ENCODE peak calls at places on chromosomes 1 and 21, in six cellular contexts. I, P, L, D, J and Y are unnamed samples. For H3K4me1, the result is how much of the 10 kb centered on the place peaks cover.

GRCh38 chr1:40868051-40868723 is 6.0 kb upstream of the CITED4 start:
- DNase-seq in L (no peak), J (no peak), P (no peak), I (no peak), D (no peak), Y (no peak)

GRCh38 chr1:75134939-75135828 is 996 bp downstream of the LHX8 start:
- DNase-seq in P (no peak), I (no peak), D (peak), J (no peak), L (peak), Y (no peak)

GRCh38 chr1:109912873-109913272 is 2.2 kb downstream of the CSF1 start:
- DNase-seq in L (peak), P (no peak), I (no peak), J (no peak), D (peak), Y (no peak)

GRCh38 chr1:209883341-209883971 is 54.6 kb upstream of the SYT14 start:
- DNase-seq in L (peak), D (no peak), J (no peak), P (no peak), I (no peak), Y (no peak)

GRCh38 chr21:27564684-27565280 is 597.9 kb upstream of the ADAMTS5 start:
- DNase-seq in I (peak), D (peak), P (no peak), J (peak), L (peak), Y (no peak)

GRCh38 chr1:232137066-232137465 is 492.9 kb downstream of the SIPA1L2 start:
- DNase-seq in P (no peak), I (no peak), J (no peak), D (no peak), L (no peak), Y (no peak)

GRCh38 chr1:204495078-204495753 is 611 bp upstream of the PIK3C2B start:
- DNase-seq in P (no peak), I (no peak), J (no peak), D (no peak), L (no peak), Y (no peak)

GRCh38 chr1:155944396-155944728 is 2.9 kb downstream of the RXFP4 start:
- DNase-seq in L (no peak), P (no peak), D (no peak), J (no peak), I (no peak), Y (no peak)

GRCh38 chr1:170445096-170445495 is 86.9 kb upstream of the GORAB start:
- DNase-seq in P (no peak), L (peak), I (no peak), J (no peak), D (no peak), Y (no peak)

GRCh38 chr21:37059181-37059580 is 13.7 kb downstream of the PIGP start:
- DNase-seq in I (no peak), P (no peak), L (no peak), D (no peak), J (no peak), Y (no peak)

GRCh38 chr1:244201750-244202149 is 150.7 kb downstream of the ZBTB18 start:
- DNase-seq in I (no peak), P (no peak), J (no peak), D (no peak), L (no peak), Y (no peak)

GRCh38 chr1:115642168-115643072 is 650 bp downstream of the VANGL1 start:
- DNase-seq in D (peak), P (no peak), I (peak), L (peak), J (peak), Y (no peak)

GRCh38 chr1:154567386-154568164 is at the start of gene CHRNB2:
- DNase-seq in L (peak), I (peak), P (no peak), D (peak), J (peak), Y (no peak)

GRCh38 chr21:13937236-13937635 is 273.5 kb downstream of the LIPI start:
- DNase-seq in D (no peak), L (no peak), I (no peak), P (no peak), J (no peak), Y (no peak)

GRCh38 chr1:241212624-241213023 is 144.4 kb downstream of the RGS7 start:
- DNase-seq in J (no peak), I (no peak), D (no peak), P (no peak), L (no peak), Y (no peak)

GRCh38 chr1:110056776-110057175 is 13.7 kb downstream of the ALX3 start:
- DNase-seq in D (no peak), L (peak), J (no peak), I (no peak), P (no peak), Y (no peak)

GRCh38 chr1:93440272-93440671 is 7.6 kb upstream of the FNBP1L start:
- DNase-seq in L (no peak), I (no peak), J (no peak), P (no peak), D (no peak), Y (no peak)

GRCh38 chr1:6483010-6483760 is 8.3 kb downstream of the PLEKHG5 start:
- DNase-seq in D (no peak), P (no peak), L (no peak), J (peak), I (no peak), Y (no peak)

DNA sequence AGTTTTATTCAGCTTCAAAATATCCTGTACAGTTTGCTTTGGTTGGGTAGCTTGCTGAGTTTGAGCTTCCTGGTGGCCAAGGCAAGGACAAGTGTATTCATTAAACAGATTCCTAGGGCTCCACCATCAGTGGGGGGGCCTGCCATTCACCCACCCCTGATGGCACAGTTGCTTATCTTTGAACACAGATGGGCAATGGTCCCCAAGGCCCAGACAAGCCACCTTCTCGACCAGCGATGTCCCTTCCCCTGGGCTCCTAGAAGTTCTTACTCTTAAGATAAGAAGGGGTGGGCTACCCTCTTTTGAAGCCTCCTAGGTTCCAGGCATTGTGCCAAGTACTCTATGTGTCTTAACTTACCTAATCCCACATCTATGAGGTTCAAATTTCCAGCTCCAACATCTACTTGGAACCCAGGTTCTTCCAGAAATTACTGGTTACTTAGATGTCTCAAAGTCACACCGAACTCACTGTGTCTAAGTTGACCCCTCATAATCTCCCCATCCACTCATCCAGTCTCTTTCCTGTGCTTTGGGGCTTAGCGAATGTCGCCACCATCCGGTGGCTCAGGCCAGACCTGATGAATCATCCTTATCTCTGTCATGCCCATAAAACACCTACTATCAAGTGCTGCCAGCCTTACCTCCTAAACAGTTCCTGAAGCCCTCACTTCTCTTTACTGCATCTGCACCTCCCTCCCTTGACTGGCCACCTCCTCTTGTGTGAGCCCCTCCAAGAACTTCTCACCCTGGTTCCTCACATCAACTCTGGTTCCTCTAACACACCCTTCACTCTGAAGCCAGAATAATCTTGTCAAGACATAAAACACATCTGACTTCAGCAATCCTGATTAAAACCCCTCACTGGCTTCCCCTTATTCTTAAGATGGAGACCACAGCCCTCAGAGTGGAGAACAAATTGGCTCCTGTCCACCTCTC is 50.1 kb downstream of the KLHDC7A start:
- DNase-seq in D (peak), I (no peak), P (peak), J (no peak), L (no peak), Y (peak)
- TF ChIP-seq CTCF in D (peak), I (no peak), P (peak), J (peak), L (no peak), Y (no peak)

GRCh38 chr1:147560756-147561472 is 19.6 kb downstream of the BCL9 start:
- DNase-seq in D (no peak), J (no peak), I (no peak), P (no peak), L (no peak), Y (no peak)
- H3K4me1 ChIP-seq in D (under half), J (under half), I (under half), P (under half), L (under half), Y (under half)

DNA sequence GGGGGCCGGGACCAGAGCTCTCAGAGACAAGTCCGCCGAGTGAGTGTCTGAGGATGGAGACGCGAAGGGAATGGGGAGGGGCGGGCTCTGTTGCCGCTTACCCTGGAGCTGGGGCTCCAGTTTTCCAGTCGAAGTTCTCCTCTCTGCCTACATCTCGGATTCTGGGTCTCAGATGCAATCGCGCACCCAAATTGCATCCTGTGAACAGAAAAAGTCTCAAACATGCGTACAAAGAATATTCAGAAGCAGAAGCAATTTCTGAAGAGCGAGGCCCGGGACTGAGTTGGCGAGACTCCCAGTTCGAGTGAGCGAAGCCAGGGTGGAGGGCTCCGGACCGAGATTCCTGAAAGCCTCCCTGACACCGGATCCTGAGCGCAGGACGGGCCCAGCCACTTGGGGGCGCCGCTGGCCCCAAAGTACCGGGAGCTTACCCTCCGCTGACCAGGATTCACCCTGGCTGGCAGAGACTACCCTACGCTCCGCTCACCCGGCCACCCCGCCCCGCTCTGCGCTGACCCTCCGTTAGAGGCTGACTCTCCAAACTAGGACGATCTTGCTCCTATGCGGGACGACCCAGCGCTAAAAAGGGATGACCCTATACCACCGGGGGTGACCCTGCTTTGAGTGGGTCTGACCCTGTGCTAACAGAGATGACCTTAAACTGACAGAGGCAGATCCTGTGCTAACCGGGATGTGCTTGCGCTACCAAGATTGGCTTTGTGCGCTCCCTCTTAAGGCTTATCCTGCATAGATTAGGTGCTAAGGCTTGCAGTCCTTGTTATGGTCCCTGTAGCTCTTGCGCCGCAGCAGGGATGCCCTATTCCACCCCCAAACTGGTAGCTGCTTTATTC is 12.1 kb downstream of the FOXD2 start:
- DNase-seq in P (no peak), D (peak), I (peak), J (no peak), L (peak), Y (no peak)
- TF ChIP-seq CTCF in P (peak), D (peak), I (peak), J (peak), L (peak), Y (no peak)

GRCh38 chr21:34871026-34871908 is 177.8 kb downstream of the RUNX1 start:
- DNase-seq in J (no peak), P (no peak), L (no peak), D (no peak), I (no peak), Y (peak)

GRCh38 chr21:34867785-34868184 is 181.3 kb downstream of the RUNX1 start:
- DNase-seq in J (no peak), D (no peak), I (no peak), P (no peak), L (no peak), Y (peak)

GRCh38 chr21:34870246-34870645 is 178.9 kb downstream of the RUNX1 start:
- DNase-seq in I (no peak), D (no peak), L (no peak), P (no peak), J (no peak), Y (peak)

GRCh38 chr21:34865922-34866271 is 183.2 kb downstream of the RUNX1 start:
- DNase-seq in D (peak), L (no peak), J (peak), P (no peak), I (no peak), Y (no peak)

DNA sequence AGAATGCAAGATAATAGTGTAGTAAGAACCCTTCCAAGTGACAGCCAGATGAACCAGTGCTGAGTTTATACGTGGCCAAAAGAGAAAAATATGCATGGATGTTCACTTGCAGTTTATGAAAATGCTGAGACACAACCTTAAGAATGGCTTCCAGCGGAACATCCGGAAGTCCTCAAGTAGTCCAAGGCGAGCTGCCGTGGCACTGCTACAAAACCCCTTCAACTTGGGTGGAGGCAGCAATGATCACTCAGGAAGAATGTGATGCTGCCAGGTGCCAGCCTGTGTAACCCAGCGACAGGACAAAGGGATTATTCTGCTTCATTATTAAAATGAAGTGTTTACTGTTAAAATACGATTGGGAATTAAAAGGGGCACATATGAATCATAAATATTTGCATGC is 179.6 kb downstream of the RUNX1 start:
- DNase-seq in J (no peak), P (no peak), I (no peak), D (no peak), L (no peak), Y (peak)
- H3K4me1 ChIP-seq in J (half or more), P (under half), I (under half), D (under half), L (under half), Y (under half)

GRCh38 chr1:65001238-65001792 is 35.0 kb upstream of the JAK1 start:
- DNase-seq in J (no peak), D (peak), I (peak), P (no peak), L (peak), Y (peak)
- TF ChIP-seq CTCF in J (no peak), D (peak), I (no peak), P (no peak), L (peak), Y (no peak)

DNA sequence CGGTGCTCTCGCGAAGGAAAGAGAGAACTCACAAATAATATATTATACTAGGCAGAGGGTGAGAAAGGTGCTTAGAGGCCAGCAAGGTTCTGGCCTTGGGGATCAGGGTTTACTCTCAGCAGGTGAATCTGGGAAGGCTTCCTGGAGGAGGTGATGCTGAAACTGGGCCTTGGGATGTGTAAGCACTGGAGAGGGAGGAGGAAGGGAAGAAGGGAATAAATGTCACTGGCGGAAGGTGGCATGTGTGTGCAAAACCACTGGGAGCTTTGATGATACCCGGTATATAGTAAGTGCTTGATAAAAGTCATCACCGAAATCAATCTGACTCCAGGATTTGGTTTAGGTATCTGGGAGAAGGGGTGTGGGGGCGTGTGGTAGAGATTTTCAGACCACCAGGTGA is 24.4 kb downstream of the SPSB1 start:
- DNase-seq in D (no peak), I (no peak), L (no peak), J (no peak), P (no peak), Y (no peak)
- H3K4me1 ChIP-seq in D (under half), I (under half), L (under half), J (under half), P (under half), Y (half or more)

GRCh38 chr1:28173151-28173979 is 3.1 kb downstream of the PTAFR start:
- DNase-seq in J (no peak), L (peak), D (peak), P (no peak), I (no peak), Y (no peak)

GRCh38 chr1:28180310-28181305 is 4.1 kb upstream of the PTAFR start:
- DNase-seq in D (no peak), L (no peak), J (no peak), I (no peak), P (no peak), Y (no peak)

GRCh38 chr1:28178690-28179485 is 2.4 kb upstream of the PTAFR start:
- DNase-seq in L (no peak), P (no peak), I (no peak), D (no peak), J (no peak), Y (no peak)

GRCh38 chr1:28173980-28174297 is 2.6 kb downstream of the PTAFR start:
- DNase-seq in J (no peak), P (no peak), I (no peak), L (no peak), D (no peak), Y (no peak)

DNA sequence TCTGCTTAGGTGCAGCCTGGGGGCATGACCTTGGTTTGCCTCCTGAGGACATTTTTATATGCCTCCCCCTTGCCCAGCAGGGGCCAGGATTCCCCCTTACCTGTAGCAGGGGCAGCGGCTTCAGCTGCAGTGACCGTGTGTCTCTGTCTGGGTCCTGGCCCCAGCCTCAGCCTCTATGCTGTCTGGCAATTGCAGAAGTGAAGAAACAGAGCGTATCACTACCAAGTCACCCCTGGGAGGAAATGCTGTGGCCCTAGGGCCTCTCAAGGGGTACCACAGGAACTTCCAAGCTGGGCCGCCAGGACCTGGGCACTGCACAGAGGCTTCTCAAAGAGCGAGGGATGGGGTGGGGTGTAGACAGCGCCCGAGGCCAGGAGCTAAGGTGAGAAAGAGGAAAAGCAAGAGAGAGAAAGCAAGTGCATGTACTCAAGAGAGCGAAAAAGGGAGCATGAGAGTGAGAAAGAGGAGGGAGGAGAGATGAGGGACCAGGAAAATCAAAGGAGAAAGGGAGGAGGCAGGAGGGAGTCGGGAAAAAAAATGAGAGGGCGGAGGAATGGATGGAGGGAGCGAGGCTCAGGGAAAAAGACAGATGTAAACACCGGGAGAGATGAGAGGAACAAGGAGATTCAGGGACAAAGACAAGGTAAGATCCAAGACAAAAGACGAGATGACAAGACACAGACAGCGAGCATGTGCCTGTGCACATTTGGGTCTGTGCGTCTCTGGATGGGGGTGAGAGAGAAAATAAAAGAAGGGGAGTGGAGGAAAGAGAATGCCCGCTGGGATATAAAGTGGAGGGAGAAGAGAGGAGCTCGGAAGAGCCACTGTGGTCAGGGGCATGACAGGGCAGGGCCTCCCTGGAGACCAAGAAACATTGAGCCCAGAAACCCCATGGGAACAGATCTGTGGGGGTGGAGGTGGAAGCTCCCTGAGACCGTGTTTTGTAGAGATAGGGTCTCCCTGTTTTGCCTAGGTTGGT is at the start of gene PTAFR:
- DNase-seq in L (no peak), D (no peak), I (peak), P (no peak), J (no peak), Y (no peak)
- TF ChIP-seq CTCF in L (no peak), D (no peak), I (no peak), P (no peak), J (no peak), Y (no peak)